ENCODE peak calls at places on chromosomes 5 and 9, in ten cellular contexts. N, K, I, C, J, S, H, Q, Y and R are unnamed samples.

GRCh38 chr9:35364817-35365585 is 124.9 kb upstream of the RUSC2 start:
- DNase-seq in C (no peak), K (no peak), I (no peak), S (no peak), H (no peak), J (no peak), Q (no peak), N (no peak), Y (peak), R (no peak)

GRCh38 chr9:70303268-70303667 is 44.5 kb downstream of the SMC5 start:
- DNase-seq in H (no peak), S (no peak), K (no peak), C (peak), Q (no peak), N (no peak), I (peak), Y (no peak), J (no peak), R (no peak)

GRCh38 chr5:149500922-149501582 is 50.2 kb downstream of the CSNK1A1 start:
- DNase-seq in Y (no peak), Q (peak), N (no peak), S (no peak), K (no peak), C (no peak), H (no peak), I (peak), J (no peak), R (peak)

GRCh38 chr9:113219972-113220371 is 1.1 kb downstream of the FKBP15 start:
- DNase-seq in Y (no peak), Q (peak), J (no peak), H (no peak), K (peak), N (no peak), I (peak), S (no peak), C (peak), R (peak)

GRCh38 chr9:18014556-18014955 is 435.7 kb downstream of the SH3GL2 start:
- DNase-seq in H (no peak), K (no peak), Q (no peak), S (no peak), I (peak), J (no peak), Y (no peak), N (no peak), C (no peak), R (no peak)

GRCh38 chr5:109962882-109963603 is 273.3 kb downstream of the MAN2A1 start:
- DNase-seq in Q (no peak), N (no peak), H (no peak), C (no peak), I (no peak), K (no peak), S (no peak), J (no peak), Y (no peak), R (no peak)

GRCh38 chr5:131230406-131230805 is 33.4 kb upstream of the CDC42SE2 start:
- DNase-seq in Y (no peak), I (no peak), K (peak), Q (no peak), J (no peak), S (peak), H (no peak), C (no peak), N (peak), R (no peak)

GRCh38 chr9:83066771-83067170 is 3.8 kb upstream of the RASEF start:
- DNase-seq in K (no peak), I (peak), N (no peak), Q (peak), C (peak), H (no peak), S (no peak), J (no peak), Y (no peak), R (peak)

DNA sequence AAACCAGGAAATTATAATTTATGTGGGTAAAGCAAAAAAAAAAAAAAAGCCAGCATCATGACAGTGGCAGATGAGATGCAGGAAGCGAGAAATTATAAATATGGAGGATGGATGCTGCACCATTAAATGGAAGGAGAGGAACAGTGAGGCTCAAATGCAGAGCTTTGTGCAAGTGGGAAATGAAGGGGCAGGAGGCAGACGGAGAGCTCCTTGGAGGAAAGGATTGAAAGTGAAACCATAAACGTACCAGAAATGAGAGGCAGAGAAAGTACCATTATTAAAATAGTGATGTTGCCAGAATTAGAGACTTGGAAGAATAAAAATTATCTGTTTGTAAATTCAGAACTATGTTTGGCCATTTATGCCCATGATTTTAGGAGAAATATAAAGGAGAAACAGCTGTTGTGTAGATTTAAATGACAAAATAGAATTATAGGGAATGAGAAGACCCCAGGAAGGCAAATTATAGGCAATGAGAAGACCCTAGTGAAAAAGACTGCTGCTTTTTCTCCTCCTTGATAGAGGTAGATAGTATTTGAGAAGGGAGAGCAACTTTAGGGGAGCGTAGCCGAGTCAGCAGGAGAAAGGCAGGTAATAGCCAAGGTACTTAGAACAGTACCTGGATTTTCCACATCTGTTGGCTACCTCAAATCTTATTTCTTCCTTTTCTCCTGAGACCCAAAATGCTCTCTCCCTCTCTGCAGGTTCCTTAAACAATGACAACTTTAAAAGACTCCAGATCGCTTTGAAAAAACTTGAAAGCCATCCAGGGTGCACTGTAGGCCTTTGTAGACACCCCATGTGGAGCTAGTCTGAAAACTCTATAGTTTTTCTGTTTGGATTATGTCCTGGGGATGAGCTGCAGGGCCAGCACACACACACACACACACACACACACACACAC is 341.1 kb upstream of the CD180 start:
- DNase-seq in C (peak), J (no peak), K (no peak), I (peak), H (no peak), N (no peak), S (no peak), Q (no peak), Y (peak), R (peak)
- H3K4me3 ChIP-seq in C (peak), J (peak), K (no peak), I (no peak), H (peak), N (no peak), S (no peak), Q (peak), Y (no peak), R (no peak)

GRCh38 chr9:85895685-85896084 is 45.3 kb upstream of the NAA35 start:
- DNase-seq in H (no peak), I (no peak), J (no peak), C (no peak), K (peak), S (no peak), Q (no peak), Y (no peak), N (no peak), R (no peak)

GRCh38 chr9:85897853-85898252 is 43.1 kb upstream of the NAA35 start:
- DNase-seq in K (no peak), H (no peak), Y (no peak), S (no peak), C (no peak), Q (no peak), N (no peak), J (no peak), I (no peak), R (no peak)

GRCh38 chr9:85898288-85898802 is 42.6 kb upstream of the NAA35 start:
- DNase-seq in Q (no peak), I (no peak), S (no peak), H (no peak), N (no peak), C (no peak), Y (no peak), J (no peak), K (no peak), R (no peak)

GRCh38 chr9:85899388-85899787 is 41.6 kb upstream of the NAA35 start:
- DNase-seq in I (no peak), N (no peak), J (no peak), Q (no peak), H (no peak), Y (no peak), K (no peak), S (no peak), C (no peak), R (no peak)

DNA sequence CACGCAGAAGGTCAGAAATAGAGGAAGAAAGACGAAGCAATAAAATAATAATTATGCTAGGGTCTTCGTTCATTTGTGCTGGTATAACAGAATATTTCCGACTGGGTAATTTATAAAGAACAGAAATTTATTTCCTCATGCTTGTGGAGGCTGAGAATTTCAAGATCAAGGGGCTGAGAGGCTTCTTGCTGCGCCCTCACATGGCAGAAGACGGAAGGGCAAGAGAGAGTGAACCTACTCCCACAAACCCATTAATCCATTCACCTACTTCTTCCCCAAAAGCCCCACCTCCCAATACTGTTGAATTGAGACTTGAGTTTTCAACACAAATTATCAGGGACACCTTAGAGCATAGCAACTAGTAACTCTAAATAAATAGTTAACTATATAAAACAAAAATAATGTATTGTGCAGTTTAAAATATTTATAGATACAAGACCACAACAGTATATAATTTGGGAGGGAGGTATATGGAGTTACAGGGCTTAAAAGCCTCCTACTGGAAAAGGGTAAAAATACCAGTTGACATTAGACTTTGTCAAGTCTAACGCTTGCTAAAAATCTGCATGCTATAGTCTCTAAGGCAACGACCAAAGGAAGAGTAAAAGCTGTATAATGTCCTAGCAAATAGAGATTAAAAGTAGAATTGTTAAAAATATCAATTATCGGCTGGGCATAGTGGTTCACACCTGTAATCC is 40.3 kb upstream of the NAA35 start:
- DNase-seq in K (peak), J (no peak), S (peak), H (no peak), I (peak), N (peak), C (peak), Q (peak), Y (peak), R (no peak)
- TF ChIP-seq CTCF in K (peak), J (peak), S (peak), H (no peak), I (peak), N (peak), C (peak), Q (peak), Y (peak), R (peak)

GRCh38 chr5:75460947-75461346 is 50.5 kb downstream of the CERT1 start:
- DNase-seq in I (no peak), Q (no peak), K (peak), J (no peak), N (no peak), H (no peak), S (peak), Y (no peak), C (no peak), R (no peak)
- H3K4me3 ChIP-seq in I (no peak), Q (no peak), K (no peak), J (no peak), N (no peak), H (no peak), S (no peak), Y (no peak), C (no peak), R (no peak)

DNA sequence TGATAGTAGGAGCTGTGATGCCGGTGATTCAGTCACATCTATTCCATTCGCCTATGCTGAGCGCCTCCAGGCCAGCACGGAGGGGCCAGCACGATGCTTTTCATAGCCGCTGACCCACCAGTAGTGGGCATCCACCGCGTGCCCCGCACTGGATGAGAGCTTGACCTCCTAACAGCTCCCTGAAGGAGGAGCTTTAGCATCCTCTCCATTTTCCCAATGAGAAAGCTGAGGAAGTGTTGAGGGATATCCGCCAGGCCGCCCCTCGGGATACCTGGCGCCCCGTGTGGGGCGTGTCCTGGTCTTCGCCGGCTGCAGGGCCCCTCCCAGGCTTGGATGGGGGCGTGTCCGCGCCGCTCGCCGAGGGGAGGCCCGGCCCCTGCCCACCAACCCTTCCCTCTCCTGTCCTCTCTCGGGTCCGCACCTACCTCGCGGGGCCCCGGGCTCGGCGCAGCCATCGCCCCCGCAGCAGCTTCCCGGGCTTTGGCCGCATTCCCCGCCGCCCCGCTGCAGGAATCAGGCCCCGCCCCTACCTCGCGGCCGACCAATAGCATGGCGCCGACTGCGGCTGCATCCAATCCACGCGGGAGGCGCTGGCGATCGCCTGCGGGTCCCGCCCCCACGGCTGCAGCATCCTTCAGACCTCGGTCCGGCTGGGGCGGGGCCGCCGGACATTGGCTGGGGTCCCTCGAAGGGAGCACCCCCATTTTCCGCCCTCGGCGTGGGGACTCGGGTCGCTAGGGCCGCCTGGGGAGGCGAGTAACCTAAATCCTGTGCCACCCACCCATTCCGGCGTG is at the start of gene PIP5KL1:
- DNase-seq in S (peak), H (peak), C (peak), I (peak), K (peak), Q (peak), Y (peak), N (peak), J (peak), R (no peak)
- TF ChIP-seq CTCF in S (peak), H (no peak), C (no peak), I (no peak), K (no peak), Q (peak), Y (peak), N (no peak), J (no peak), R (peak)

GRCh38 chr9:32431940-32432555 is 47.6 kb downstream of the ACO1 start:
- DNase-seq in J (no peak), C (peak), N (peak), S (peak), H (peak), Y (peak), I (peak), K (peak), Q (peak), R (no peak)
- H3K4me3 ChIP-seq in J (no peak), C (no peak), N (no peak), S (no peak), H (no peak), Y (no peak), I (no peak), K (no peak), Q (no peak), R (no peak)

DNA sequence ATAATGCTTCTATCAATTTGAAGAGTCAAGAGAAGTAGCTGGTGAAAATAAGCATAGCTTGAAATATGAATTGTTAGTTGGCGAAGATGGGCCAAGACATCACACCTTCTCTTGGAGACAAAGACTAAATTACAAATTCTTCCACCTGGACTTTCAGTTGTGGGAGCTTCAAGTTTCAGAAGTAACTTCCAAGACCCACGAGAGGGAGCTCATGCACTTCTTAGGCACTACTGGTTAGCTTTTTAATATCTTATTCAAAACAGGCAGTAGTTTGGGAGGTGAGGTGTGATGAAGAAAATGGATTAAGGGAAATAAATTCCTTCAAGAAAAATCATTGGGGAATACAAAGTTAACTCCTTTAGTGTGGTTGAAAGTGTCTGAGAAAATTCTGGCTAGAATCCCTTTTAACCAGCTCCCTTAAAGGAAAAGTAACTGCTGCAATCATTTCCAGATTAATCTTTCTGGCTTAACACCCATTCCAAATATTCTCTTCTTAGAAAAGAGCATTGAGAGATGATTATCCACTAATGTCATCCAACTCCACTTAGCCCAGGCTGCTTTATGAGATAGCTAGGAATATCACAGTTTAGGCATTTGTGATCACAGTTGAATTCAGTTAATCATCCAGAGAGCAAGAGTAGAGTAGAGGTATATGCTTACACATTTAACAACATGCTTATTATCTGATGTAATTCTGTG is 139.5 kb upstream of the DMRTA1 start:
- DNase-seq in K (peak), Q (peak), Y (peak), I (peak), J (no peak), H (no peak), C (peak), N (no peak), S (peak), R (peak)
- TF ChIP-seq CTCF in K (peak), Q (peak), Y (peak), I (peak), J (peak), H (no peak), C (peak), N (no peak), S (peak), R (peak)